ENCODE peak calls at places on chromosomes 11 and 22, in seven cellular contexts. Y is PC-3; P is AG08396; H is KBM-7; M is astrocyte of the cerebellum; U is activated CD8-positive, alpha-beta T cell treated with anti-CD3 and anti-CD28 coated beads for 36 hours; F is NCI-H1930. V is an unnamed sample.

GRCh38 chr22:49608660-49609059 is 219.0 kb downstream of the BRD1 start:
- DNase-seq in Y (no peak), P (no peak), H (no peak), M (no peak), U (no peak), F (no peak), V (no peak)

GRCh38 chr11:105106140-105106539 is 33.4 kb downstream of the CARD18 start:
- DNase-seq in Y (no peak), P (no peak), H (no peak), M (no peak), U (no peak), F (no peak), V (no peak)

GRCh38 chr22:41009222-41009948 is 58.2 kb downstream of the RBX1 start:
- DNase-seq in Y (peak; percentile 59), P (no peak), H (peak; percentile 55), M (peak; percentile 74), U (no peak), F (no peak), V (no peak)

GRCh38 chr11:10390375-10390774 is 64.7 kb upstream of the AMPD3 start:
- DNase-seq in Y (peak; percentile 75), P (no peak), H (no peak), M (no peak), U (no peak), F (no peak), V (no peak)

GRCh38 chr22:38239101-38239761 is 33.6 kb downstream of the TMEM184B start:
- DNase-seq in Y (peak; percentile 93), P (peak; percentile 92), H (no peak), M (no peak), U (no peak), F (no peak), V (peak; percentile 51)

GRCh38 chr11:111331711-111332479 is 33.5 kb downstream of the POU2AF3 start:
- DNase-seq in Y (peak; percentile 25), P (no peak), H (no peak), M (no peak), U (no peak), F (no peak), V (no peak)

GRCh38 chr11:113603277-113604059 is 102.6 kb downstream of the TMPRSS5 start:
- DNase-seq in Y (no peak), P (no peak), H (no peak), M (peak; percentile 66), U (no peak), F (no peak), V (no peak)

GRCh38 chr22:35894937-35895708 is 133.5 kb downstream of the RBFOX2 start:
- DNase-seq in Y (peak; percentile 50), P (peak; percentile 34), H (no peak), M (no peak), U (no peak), F (no peak), V (no peak)

GRCh38 chr11:12182650-12183511 is 72.5 kb downstream of the MICAL2 start:
- DNase-seq in Y (peak; percentile 94), P (peak; percentile 78), H (peak; percentile 51), M (peak; percentile 96), U (no peak), F (no peak), V (peak; percentile 26)

GRCh38 chr22:30290318-30290678 is 993 bp upstream of the CASTOR1 start:
- DNase-seq in Y (no peak), P (no peak), H (no peak), M (no peak), U (no peak), F (no peak), V (no peak)

GRCh38 chr11:61766353-61766841 is 14.0 kb downstream of the MYRF start:
- DNase-seq in Y (no peak), P (no peak), H (no peak), M (no peak), U (no peak), F (no peak), V (no peak)

GRCh38 chr11:96303980-96304379 is 39.0 kb downstream of the MAML2 start:
- DNase-seq in Y (no peak), P (no peak), H (no peak), M (no peak), U (no peak), F (no peak), V (no peak)

GRCh38 chr22:22955276-22955798 is 67.7 kb downstream of the IGLL5 start:
- DNase-seq in Y (no peak), P (no peak), H (no peak), M (no peak), U (no peak), F (no peak), V (no peak)

GRCh38 chr11:12271826-12272366 is 105.5 kb upstream of the PARVA start:
- DNase-seq in Y (no peak), P (no peak), H (no peak), M (no peak), U (no peak), F (no peak), V (no peak)

GRCh38 chr11:124170801-124171586 is 12.2 kb upstream of the OR10D3 start:
- DNase-seq in Y (peak; percentile 34), P (no peak), H (no peak), M (no peak), U (no peak), F (no peak), V (no peak)

GRCh38 chr11:61589961-61590360 is 9.1 kb upstream of the SYT7 start:
- DNase-seq in Y (no peak), P (no peak), H (no peak), M (no peak), U (no peak), F (no peak), V (no peak)

GRCh38 chr11:70703141-70704052 is 305.1 kb downstream of the CTTN start:
- DNase-seq in Y (no peak), P (no peak), H (no peak), M (no peak), U (peak; percentile 19), F (no peak), V (no peak)

GRCh38 chr22:43094085-43094484 is 4.9 kb upstream of the TTLL1 start:
- DNase-seq in Y (peak; percentile 84), P (no peak), H (peak; percentile 48), M (no peak), U (no peak), F (no peak), V (no peak)

GRCh38 chr22:22884888-22885840 is 2.5 kb upstream of the IGLL5 start:
- DNase-seq in Y (no peak), P (no peak), H (no peak), M (no peak), U (peak; percentile 90), F (no peak), V (no peak)

GRCh38 chr22:24289138-24289537 is 18.5 kb downstream of the SPECC1L start:
- DNase-seq in Y (peak; percentile 35), P (peak; percentile 64), H (no peak), M (peak; percentile 88), U (no peak), F (no peak), V (no peak)

GRCh38 chr22:31400023-31400397 is 606 bp downstream of the DRG1 start:
- DNase-seq in Y (no peak), P (peak; percentile 27), H (no peak), M (no peak), U (no peak), F (no peak), V (no peak)

GRCh38 chr11:12007769-12008737 is at the start of gene DKK3:
- DNase-seq in Y (no peak), P (peak; percentile 43), H (no peak), M (no peak), U (peak; percentile 8), F (no peak), V (no peak)

GRCh38 chr11:75474240-75474639 is 41.2 kb upstream of the KLHL35 start:
- DNase-seq in Y (no peak), P (no peak), H (peak; percentile 64), M (no peak), U (no peak), F (no peak), V (no peak)

GRCh38 chr11:128342511-128343133 is 244.7 kb downstream of the ETS1 start:
- DNase-seq in Y (peak; percentile 96), P (peak; percentile 19), H (no peak), M (peak; percentile 42), U (peak; percentile 89), F (no peak), V (peak; percentile 11)

GRCh38 chr11:35629914-35630313 is 11.7 kb downstream of the FJX1 start:
- DNase-seq in Y (peak; percentile 99), P (peak; percentile 83), H (no peak), M (peak; percentile 93), U (no peak), F (no peak), V (no peak)

GRCh38 chr11:92702037-92702436 is 267.4 kb upstream of the MTNR1B start:
- DNase-seq in Y (peak; percentile 16), P (no peak), H (no peak), M (no peak), U (no peak), F (no peak), V (no peak)

GRCh38 chr11:27672836-27673464 is 27.3 kb downstream of the BDNF start:
- DNase-seq in Y (peak; percentile 15), P (no peak), H (no peak), M (no peak), U (no peak), F (no peak), V (no peak)

GRCh38 chr22:46758867-46759290 is 3.6 kb upstream of the TBC1D22A start:
- DNase-seq in Y (peak; percentile 57), P (peak; percentile 48), H (peak; percentile 83), M (no peak), U (peak; percentile 71), F (no peak), V (no peak)

GRCh38 chr11:12118940-12119339 is 8.6 kb downstream of the MICAL2 start:
- DNase-seq in Y (no peak), P (no peak), H (peak; percentile 54), M (no peak), U (no peak), F (no peak), V (no peak)

GRCh38 chr11:65652511-65653228 is 10.0 kb downstream of the RELA start:
- DNase-seq in Y (peak; percentile 95), P (peak; percentile 99), H (peak; percentile 93), M (peak; percentile 80), U (peak; percentile 97), F (peak; percentile 78), V (peak; percentile 88)

GRCh38 chr11:77172666-77172982 is 44.6 kb downstream of the MYO7A start:
- DNase-seq in Y (no peak), P (no peak), H (no peak), M (no peak), U (no peak), F (no peak), V (no peak)

GRCh38 chr11:72969894-72970335 is 155.7 kb downstream of the ATG16L2 start:
- DNase-seq in Y (peak; percentile 70), P (peak; percentile 13), H (peak; percentile 57), M (peak; percentile 55), U (peak; percentile 4), F (no peak), V (no peak)

GRCh38 chr11:133961890-133962289 is 5.1 kb upstream of the IGSF9B start:
- DNase-seq in Y (peak; percentile 56), P (no peak), H (no peak), M (no peak), U (peak; percentile 18), F (no peak), V (no peak)

GRCh38 chr11:76910620-76911414 is 50.1 kb downstream of the ACER3 start:
- DNase-seq in Y (no peak), P (no peak), H (no peak), M (no peak), U (no peak), F (no peak), V (no peak)

GRCh38 chr22:38416621-38417251 is 38.3 kb downstream of the KCNJ4 start:
- DNase-seq in Y (no peak), P (no peak), H (no peak), M (no peak), U (no peak), F (no peak), V (no peak)

GRCh38 chr11:63527667-63528066 is 8.9 kb upstream of the PLAAT4 start:
- DNase-seq in Y (no peak), P (no peak), H (no peak), M (no peak), U (no peak), F (no peak), V (no peak)

GRCh38 chr11:95143106-95143681 is 53.5 kb downstream of the ENDOD1 start:
- DNase-seq in Y (no peak), P (peak; percentile 56), H (no peak), M (no peak), U (no peak), F (no peak), V (no peak)

GRCh38 chr11:28490763-28491382 is 382.7 kb downstream of the METTL15 start:
- DNase-seq in Y (no peak), P (no peak), H (no peak), M (no peak), U (no peak), F (no peak), V (no peak)